ENCODE peak calls at places on chromosomes 6 and 20, in nine cellular contexts. X, D, U, O, R, Z, W, E and I are unnamed samples.

GRCh38 chr6:13044390-13044789 is 283.9 kb downstream of the TBC1D7 start:
- DNase-seq in E (no peak), D (no peak), W (peak), O (no peak), Z (no peak), U (no peak), R (no peak), X (no peak), I (no peak)

GRCh38 chr6:11494786-11495564 is 42.6 kb upstream of the TMEM170B start:
- DNase-seq in Z (no peak), E (no peak), X (no peak), R (no peak), U (no peak), O (no peak), W (no peak), D (no peak), I (no peak)

GRCh38 chr6:133854167-133854632 is 34.7 kb upstream of the TCF21 start:
- DNase-seq in R (no peak), D (no peak), X (no peak), Z (no peak), E (peak), U (no peak), W (no peak), O (no peak), I (peak)

GRCh38 chr6:87099472-87099871 is 4.6 kb upstream of the CGA start:
- DNase-seq in O (no peak), D (no peak), E (no peak), Z (no peak), R (no peak), U (no peak), X (no peak), W (no peak), I (no peak)

GRCh38 chr6:116101298-116101718 is 655 bp downstream of the NT5DC1 start:
- DNase-seq in W (no peak), U (peak), O (peak), Z (no peak), D (no peak), E (no peak), X (no peak), R (no peak), I (no peak)

GRCh38 chr6:163392533-163392932 is 22.0 kb upstream of the QKI start:
- DNase-seq in O (no peak), E (no peak), Z (no peak), R (no peak), W (peak), X (peak), D (no peak), U (no peak), I (no peak)

GRCh38 chr6:131199568-131200272 is 64.5 kb downstream of the AKAP7 start:
- DNase-seq in W (peak), O (no peak), X (peak), E (peak), Z (peak), U (peak), R (peak), D (no peak), I (peak)

GRCh38 chr6:151483968-151484367 is 9.8 kb upstream of the CCDC170 start:
- DNase-seq in W (no peak), O (no peak), U (no peak), D (no peak), Z (no peak), R (no peak), E (no peak), X (no peak), I (no peak)

GRCh38 chr6:104159045-104159618 is 700.6 kb downstream of the HACE1 start:
- DNase-seq in R (no peak), D (no peak), W (no peak), O (no peak), X (no peak), Z (no peak), E (no peak), U (no peak), I (no peak)

GRCh38 chr20:12966468-12967085 is 42.2 kb upstream of the SPTLC3 start:
- DNase-seq in E (no peak), W (no peak), U (no peak), D (no peak), O (no peak), R (no peak), Z (no peak), X (peak), I (peak)

GRCh38 chr6:107152633-107153032 is 37.3 kb upstream of the BEND3 start:
- DNase-seq in O (no peak), E (no peak), W (peak), D (no peak), X (no peak), Z (no peak), U (no peak), R (no peak), I (no peak)

GRCh38 chr20:47815416-47815806 is 30.1 kb upstream of the SULF2 start:
- DNase-seq in X (no peak), Z (no peak), U (no peak), E (no peak), D (no peak), R (no peak), W (no peak), O (no peak), I (no peak)

GRCh38 chr6:84218091-84218490 is 9.4 kb downstream of the CEP162 start:
- DNase-seq in R (no peak), D (no peak), U (no peak), Z (no peak), E (no peak), X (no peak), O (no peak), W (no peak), I (no peak)

GRCh38 chr6:116450769-116451740 is 10.1 kb upstream of the CALHM6 start:
- DNase-seq in Z (no peak), E (no peak), X (no peak), W (peak), R (no peak), D (no peak), O (no peak), U (no peak), I (no peak)

GRCh38 chr6:20875369-20875963 is 341.2 kb downstream of the CDKAL1 start:
- DNase-seq in X (peak), D (no peak), W (peak), R (no peak), Z (peak), E (no peak), U (no peak), O (no peak), I (peak)

GRCh38 chr6:62371395-62371794 is 85.4 kb upstream of the KHDRBS2 start:
- DNase-seq in Z (peak), E (no peak), R (no peak), X (no peak), D (no peak), O (no peak), U (no peak), W (no peak), I (no peak)

GRCh38 chr6:89984926-89985743 is 90.9 kb downstream of the GJA10 start:
- DNase-seq in Z (peak), O (peak), U (no peak), E (peak), R (no peak), D (no peak), X (peak), W (peak), I (peak)

GRCh38 chr6:137874204-137875001 is 7.3 kb downstream of the TNFAIP3 start:
- DNase-seq in R (no peak), E (no peak), D (no peak), Z (no peak), X (no peak), W (no peak), O (no peak), U (no peak), I (no peak)

GRCh38 chr6:52641826-52642225 is 29.1 kb upstream of the TMEM14A start:
- DNase-seq in Z (no peak), X (no peak), O (no peak), E (no peak), U (no peak), D (no peak), R (no peak), W (no peak), I (no peak)

GRCh38 chr20:61954276-61955021 is 111.2 kb downstream of the TAF4 start:
- DNase-seq in D (no peak), Z (peak), R (no peak), E (no peak), X (no peak), W (no peak), U (no peak), O (no peak), I (no peak)

GRCh38 chr6:148724428-148724827 is 22.4 kb upstream of the UST start:
- DNase-seq in X (no peak), R (no peak), W (no peak), U (no peak), Z (no peak), D (no peak), E (no peak), O (no peak), I (no peak)

GRCh38 chr20:44807051-44807683 is 3.2 kb downstream of the RIMS4 start:
- DNase-seq in U (no peak), W (no peak), X (no peak), D (no peak), R (no peak), E (no peak), O (no peak), Z (no peak), I (no peak)

GRCh38 chr6:33854572-33855030 is 50.8 kb upstream of the MLN start:
- DNase-seq in R (no peak), W (no peak), U (no peak), X (no peak), O (peak), Z (no peak), D (no peak), E (peak), I (no peak)

GRCh38 chr6:138088307-138088744 is 18.9 kb downstream of the PERP start:
- DNase-seq in U (no peak), X (peak), Z (no peak), W (peak), O (no peak), R (no peak), D (no peak), E (no peak), I (no peak)

GRCh38 chr20:63047267-63047666 is 40.5 kb upstream of the BHLHE23 start:
- DNase-seq in E (no peak), Z (no peak), R (no peak), U (no peak), D (no peak), X (no peak), O (no peak), W (no peak), I (no peak)

GRCh38 chr20:8568068-8568467 is 436.0 kb downstream of the PLCB1 start:
- DNase-seq in W (no peak), E (no peak), X (peak), O (no peak), R (no peak), D (no peak), Z (no peak), U (no peak), I (no peak)

GRCh38 chr6:89468998-89469397 is 36.0 kb downstream of the ANKRD6 start:
- DNase-seq in E (no peak), W (no peak), R (no peak), Z (no peak), O (no peak), X (no peak), D (no peak), U (no peak), I (no peak)

GRCh38 chr6:21455071-21455470 is 138.5 kb upstream of the SOX4 start:
- DNase-seq in R (no peak), D (no peak), X (no peak), W (no peak), U (no peak), O (no peak), Z (no peak), E (no peak), I (no peak)

GRCh38 chr20:50482396-50482890 is 27.7 kb upstream of the PTPN1 start:
- DNase-seq in X (no peak), D (no peak), R (no peak), U (no peak), Z (no peak), E (no peak), W (no peak), O (no peak), I (no peak)

GRCh38 chr20:4195499-4195898 is 180.1 kb upstream of the RNF24 start:
- DNase-seq in Z (peak), R (no peak), O (no peak), D (no peak), W (no peak), E (peak), U (no peak), X (peak), I (peak)

GRCh38 chr6:121896771-121897170 is 461.3 kb downstream of the GJA1 start:
- DNase-seq in X (peak), W (no peak), R (no peak), U (no peak), D (no peak), E (no peak), Z (no peak), O (no peak), I (no peak)

GRCh38 chr6:155436981-155437749 is 18.5 kb downstream of the NOX3 start:
- DNase-seq in O (peak), E (no peak), R (no peak), Z (no peak), U (no peak), W (no peak), X (peak), D (no peak), I (no peak)

GRCh38 chr6:89281779-89282246 is 33.3 kb downstream of the GABRR2 start:
- DNase-seq in D (no peak), Z (no peak), W (peak), O (peak), R (no peak), X (peak), U (no peak), E (peak), I (peak)

GRCh38 chr20:53773792-53774371 is 180.2 kb upstream of the ZNF217 start:
- DNase-seq in E (no peak), U (no peak), R (no peak), X (peak), Z (no peak), W (no peak), O (no peak), D (no peak), I (no peak)

GRCh38 chr6:3786131-3786530 is 34.6 kb upstream of the PXDC1 start:
- DNase-seq in O (no peak), W (no peak), R (no peak), D (no peak), E (no peak), U (no peak), Z (no peak), X (peak), I (no peak)